ENCODE peak calls at places on chromosomes 16 and 17, in four cellular contexts. V is KBM-7; S is activated naive CD8-positive, alpha-beta T cell treated with anti-CD3 and anti-CD28 coated beads for 36 hours; C is foreskin keratinocyte. Q is an unnamed sample.

GRCh38 chr16:81401035-81401950 is 43.3 kb upstream of the CMIP start:
- DNase-seq in V (no peak), S (no peak), C (peak), Q (no peak)

GRCh38 chr17:39197380-39198185 is at the start of gene CACNB1:
- DNase-seq in V (peak), S (peak), C (peak), Q (peak)

GRCh38 chr16:88593489-88593888 is 23.3 kb downstream of the ZC3H18 start:
- DNase-seq in V (no peak), S (no peak), C (no peak), Q (peak)

GRCh38 chr17:15510361-15510760 is 42.9 kb upstream of the CDRT4 start:
- DNase-seq in V (no peak), S (no peak), C (peak), Q (no peak)

GRCh38 chr17:77446959-77447634 is 306.3 kb downstream of the SEC14L1 start:
- DNase-seq in V (no peak), S (no peak), C (no peak), Q (no peak)

GRCh38 chr16:55035956-55036355 is 105.3 kb downstream of the IRX5 start:
- DNase-seq in V (no peak), S (no peak), C (no peak), Q (no peak)

GRCh38 chr17:18187816-18188761 is 4.5 kb downstream of the ALKBH5 start:
- DNase-seq in V (peak), S (peak), C (peak), Q (no peak)

GRCh38 chr17:4499431-4500187 is 928 bp downstream of the SPNS2 start:
- DNase-seq in V (peak), S (peak), C (no peak), Q (no peak)

GRCh38 chr16:22323173-22323997 is 26.2 kb downstream of the POLR3E start:
- DNase-seq in V (no peak), S (no peak), C (no peak), Q (no peak)

GRCh38 chr16:4535627-4536108 is 2.9 kb downstream of the CDIP1 start:
- DNase-seq in V (no peak), S (peak), C (no peak), Q (peak)

GRCh38 chr17:75763613-75764416 is 1.2 kb downstream of the GALK1 start:
- DNase-seq in V (no peak), S (no peak), C (peak), Q (no peak)

GRCh38 chr16:2953706-2954105 is 10.4 kb upstream of the KREMEN2 start:
- DNase-seq in V (no peak), S (no peak), C (no peak), Q (no peak)

GRCh38 chr17:19018600-19018950 is 14.0 kb upstream of the FAM83G start:
- DNase-seq in V (no peak), S (no peak), C (no peak), Q (no peak)

GRCh38 chr17:35612924-35613521 is 25.9 kb downstream of the AP2B1 start:
- DNase-seq in V (peak), S (no peak), C (peak), Q (peak)

GRCh38 chr16:57284206-57284951 is at the start of gene PLLP:
- DNase-seq in V (peak), S (peak), C (peak), Q (no peak)

GRCh38 chr17:16108386-16108785 is 106.9 kb downstream of the NCOR1 start:
- DNase-seq in V (no peak), S (no peak), C (no peak), Q (no peak)

Q was measured in cerebellar cortex.